ENCODE peak calls at places on chromosomes 13 and 19, in six cellular contexts. B, G, Z, H, I and X are unnamed samples.

GRCh38 chr19:28492616-28493015 is 720.3 kb downstream of the UQCRFS1 start:
- DNase-seq in B (no peak), G (no peak), Z (no peak), H (no peak), I (no peak), X (no peak)

GRCh38 chr19:29062486-29063435 is 150.2 kb downstream of the UQCRFS1 start:
- DNase-seq in G (no peak), Z (no peak), H (no peak), I (no peak), B (no peak), X (no peak)

GRCh38 chr19:48844472-48844871 is 8.2 kb upstream of the HSD17B14 start:
- DNase-seq in I (peak), B (peak), Z (no peak), G (peak), H (no peak), X (no peak)

GRCh38 chr13:30880756-30881155 is 25.3 kb upstream of the MEDAG start:
- DNase-seq in G (peak), H (no peak), B (no peak), I (no peak), Z (no peak), X (no peak)

GRCh38 chr13:28140433-28141125 is 2.2 kb downstream of the PAN3 start:
- DNase-seq in I (no peak), Z (no peak), B (no peak), H (no peak), G (no peak), X (no peak)

GRCh38 chr19:42121036-42121621 is 11.1 kb downstream of the POU2F2 start:
- DNase-seq in B (no peak), I (no peak), G (no peak), Z (no peak), H (no peak), X (no peak)

GRCh38 chr13:67416047-67416925 is 186.2 kb upstream of the PCDH9 start:
- DNase-seq in H (no peak), G (peak), B (peak), Z (peak), I (peak), X (no peak)

GRCh38 chr13:45812599-45813372 is 38.8 kb downstream of the SIAH3 start:
- DNase-seq in Z (no peak), I (no peak), G (no peak), B (no peak), H (no peak), X (no peak)

GRCh38 chr13:85538957-85539356 is 260.3 kb downstream of the SLITRK6 start:
- DNase-seq in H (no peak), G (no peak), I (no peak), Z (no peak), B (no peak), X (no peak)

GRCh38 chr13:46893221-46893620 is 3.6 kb downstream of the HTR2A start:
- DNase-seq in Z (no peak), B (no peak), G (no peak), I (no peak), H (no peak), X (no peak)

GRCh38 chr19:18735752-18736151 is 52.3 kb downstream of the CRTC1 start:
- DNase-seq in H (no peak), B (no peak), Z (no peak), I (no peak), G (no peak), X (no peak)

GRCh38 chr13:34391071-34391470 is 551.0 kb upstream of the NBEA start:
- DNase-seq in B (no peak), Z (no peak), I (no peak), H (no peak), G (no peak), X (no peak)

GRCh38 chr19:46678110-46678732 is 17.2 kb upstream of the DACT3 start:
- DNase-seq in H (no peak), Z (peak), I (peak), G (no peak), B (peak), X (no peak)

GRCh38 chr19:15584541-15585115 is 30.4 kb upstream of the CYP4F8 start:
- DNase-seq in G (peak), H (no peak), I (peak), B (peak), Z (peak), X (peak)

GRCh38 chr19:57068921-57069697 is 50.7 kb upstream of the USP29 start:
- DNase-seq in Z (peak), I (peak), G (peak), H (no peak), B (peak), X (no peak)

GRCh38 chr13:26011996-26012688 is 39.7 kb downstream of the SHISA2 start:
- DNase-seq in I (no peak), H (no peak), G (no peak), B (no peak), Z (peak), X (no peak)

GRCh38 chr13:48251616-48252081 is 18.6 kb downstream of the ITM2B start:
- DNase-seq in H (no peak), Z (no peak), I (no peak), G (no peak), B (no peak), X (no peak)

GRCh38 chr13:59408738-59409137 is 755.0 kb downstream of the DIAPH3 start:
- DNase-seq in B (no peak), G (no peak), Z (no peak), H (no peak), I (no peak), X (no peak)

GRCh38 chr13:41456768-41457588 is at the start of gene RGCC:
- DNase-seq in I (peak), H (no peak), B (peak), Z (peak), G (peak), X (peak)

GRCh38 chr13:76522083-76522755 is 364.0 kb downstream of the KCTD12 start:
- DNase-seq in Z (no peak), B (peak), H (no peak), G (no peak), I (peak), X (no peak)

GRCh38 chr19:17394891-17395415 is 957 bp upstream of the CCDC194 start:
- DNase-seq in G (no peak), I (peak), H (no peak), B (peak), Z (peak), X (peak)

GRCh38 chr13:114286808-114287207 is 5.4 kb downstream of the UPF3A start:
- DNase-seq in B (no peak), I (no peak), H (no peak), G (no peak), Z (no peak), X (no peak)

GRCh38 chr19:35157431-35157830 is 2.9 kb downstream of the FXYD5 start:
- DNase-seq in Z (no peak), I (no peak), H (no peak), B (no peak), G (no peak), X (no peak)

GRCh38 chr13:105894711-105895110 is 640.8 kb downstream of the EFNB2 start:
- DNase-seq in I (no peak), H (no peak), G (no peak), B (no peak), Z (no peak), X (no peak)

GRCh38 chr19:42216653-42217521 is 590 bp downstream of the DEDD2 start:
- DNase-seq in Z (peak), H (no peak), B (peak), I (peak), G (peak), X (no peak)

GRCh38 chr19:23273022-23273593 is 22.9 kb upstream of the ZNF724 start:
- DNase-seq in G (no peak), B (peak), I (no peak), Z (no peak), H (no peak), X (no peak)

GRCh38 chr19:46728693-46729339 is 11.9 kb upstream of the PRKD2 start:
- DNase-seq in G (peak), I (peak), B (peak), H (no peak), Z (peak), X (peak)

GRCh38 chr13:29676941-29677452 is 81.5 kb upstream of the SLC7A1 start:
- DNase-seq in B (no peak), H (no peak), I (no peak), Z (no peak), G (no peak), X (no peak)

GRCh38 chr13:33441015-33441414 is 155.5 kb upstream of the STARD13 start:
- DNase-seq in H (no peak), I (peak), Z (no peak), B (peak), G (peak), X (no peak)

GRCh38 chr19:33524024-33524664 is 2.6 kb upstream of the PEPD start:
- DNase-seq in Z (peak), G (no peak), B (no peak), H (no peak), I (no peak), X (no peak)

GRCh38 chr13:41502021-41502420 is 44.7 kb downstream of the RGCC start:
- DNase-seq in B (no peak), G (no peak), Z (no peak), H (no peak), I (no peak), X (no peak)

GRCh38 chr13:49055021-49055420 is 79.3 kb downstream of the FNDC3A start:
- DNase-seq in Z (no peak), H (no peak), B (no peak), I (no peak), G (no peak), X (no peak)

GRCh38 chr13:48158915-48159314 is 64.0 kb upstream of the MED4 start:
- DNase-seq in G (no peak), I (no peak), B (no peak), H (no peak), Z (no peak), X (peak)

GRCh38 chr19:5625641-5626040 is 2.8 kb downstream of the SAFB start:
- DNase-seq in G (no peak), H (no peak), I (no peak), B (no peak), Z (no peak), X (no peak)

GRCh38 chr19:5622465-5623396 is at the start of the genes SAFB and SAFB2:
- DNase-seq in I (peak), G (peak), Z (peak), B (peak), H (peak), X (peak)

GRCh38 chr19:5623397-5624153 is 692 bp downstream of the SAFB start:
- DNase-seq in B (peak), G (no peak), Z (no peak), I (peak), H (no peak), X (no peak)

GRCh38 chr19:5624154-5624663 is 1.3 kb downstream of the SAFB start:
- DNase-seq in I (peak), Z (peak), H (no peak), B (peak), G (no peak), X (no peak)

DNA sequence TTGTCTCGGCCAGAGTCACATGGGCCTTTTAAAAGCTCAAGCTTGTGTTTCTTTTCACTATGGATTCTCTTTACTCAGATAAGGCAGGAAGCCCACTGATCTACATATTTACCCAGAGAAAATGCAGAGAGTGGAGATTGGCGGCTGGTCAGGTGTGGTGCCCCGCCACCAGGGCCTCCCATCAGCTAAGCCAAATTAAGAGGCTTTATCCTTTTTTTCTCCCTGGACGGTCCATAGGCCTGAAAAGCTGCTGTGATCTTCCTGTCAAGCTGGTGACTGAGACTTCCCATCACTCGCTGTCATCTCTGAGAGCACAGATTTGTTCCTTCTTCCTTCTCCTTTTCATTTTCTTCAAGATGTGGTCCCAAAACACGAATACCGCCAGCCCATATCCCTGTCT is 1.9 kb downstream of the SAFB start:
- DNase-seq in H (no peak), I (no peak), Z (no peak), G (no peak), B (no peak), X (peak)
- TF ChIP-seq GABPA in H (no peak), I (no peak), Z (no peak), G (no peak), B (no peak), X (no peak)

DNA sequence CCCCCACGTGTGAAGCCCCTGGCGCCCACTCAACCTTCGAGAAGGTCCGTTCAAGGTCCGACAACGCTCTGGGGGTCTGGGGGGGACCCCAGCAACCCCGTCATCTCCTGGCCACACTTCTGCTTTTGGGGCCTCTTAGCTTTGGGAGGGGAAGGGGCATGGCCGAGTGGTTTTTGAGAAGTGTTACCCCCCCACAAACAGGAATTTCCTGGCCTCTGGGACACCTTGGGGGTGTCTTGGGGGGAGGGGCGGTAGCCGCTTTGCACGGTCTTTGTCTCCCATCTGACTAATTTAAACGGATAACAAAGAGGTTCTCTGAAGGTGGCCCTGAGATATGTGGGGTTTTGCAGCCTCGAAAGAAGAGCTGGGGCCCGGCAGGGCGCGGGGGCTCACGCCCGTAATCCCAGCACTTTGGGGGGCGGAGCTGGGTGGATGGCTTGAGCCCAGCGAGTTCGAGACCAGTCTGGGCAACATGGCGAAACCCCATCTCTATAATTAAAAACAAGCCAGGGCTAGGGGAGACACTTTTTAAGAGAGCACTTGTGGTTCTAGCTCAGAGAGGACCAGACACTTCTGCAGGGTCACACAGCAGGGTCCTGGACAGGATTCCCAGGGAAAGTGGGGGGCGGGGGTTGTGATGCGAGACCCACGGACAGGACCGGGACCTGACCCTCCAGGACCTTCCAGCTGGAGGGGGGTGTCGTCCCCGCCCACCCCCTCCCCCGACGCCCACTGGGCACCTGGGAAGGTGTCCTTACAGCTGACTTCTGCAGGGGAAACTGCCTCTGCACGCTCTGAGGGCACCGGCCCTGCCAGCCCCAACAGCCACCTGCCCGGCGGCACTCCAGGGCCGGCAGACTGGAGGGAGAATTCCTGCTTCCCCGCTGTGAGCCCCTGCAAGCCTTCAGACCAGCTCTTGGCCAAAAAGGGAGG is 878 bp downstream of the CNN2 start:
- DNase-seq in I (peak), Z (no peak), G (no peak), H (no peak), B (no peak), X (no peak)
- TF ChIP-seq POLR2AphosphoS5 in I (no peak), Z (no peak), G (no peak), H (no peak), B (no peak), X (no peak)

GRCh38 chr13:43074824-43075510 is 51.6 kb downstream of the DNAJC15 start:
- DNase-seq in G (no peak), I (no peak), H (no peak), Z (no peak), B (no peak), X (no peak)
- H3K4me3 ChIP-seq in G (no peak), I (no peak), H (peak), Z (no peak), B (no peak), X (no peak)

GRCh38 chr13:43291289-43292055 is 268.1 kb downstream of the DNAJC15 start:
- DNase-seq in G (no peak), B (no peak), Z (no peak), I (no peak), H (no peak), X (no peak)
- TF ChIP-seq GABPA in G (no peak), B (no peak), Z (no peak), I (no peak), H (no peak), X (no peak)

DNA sequence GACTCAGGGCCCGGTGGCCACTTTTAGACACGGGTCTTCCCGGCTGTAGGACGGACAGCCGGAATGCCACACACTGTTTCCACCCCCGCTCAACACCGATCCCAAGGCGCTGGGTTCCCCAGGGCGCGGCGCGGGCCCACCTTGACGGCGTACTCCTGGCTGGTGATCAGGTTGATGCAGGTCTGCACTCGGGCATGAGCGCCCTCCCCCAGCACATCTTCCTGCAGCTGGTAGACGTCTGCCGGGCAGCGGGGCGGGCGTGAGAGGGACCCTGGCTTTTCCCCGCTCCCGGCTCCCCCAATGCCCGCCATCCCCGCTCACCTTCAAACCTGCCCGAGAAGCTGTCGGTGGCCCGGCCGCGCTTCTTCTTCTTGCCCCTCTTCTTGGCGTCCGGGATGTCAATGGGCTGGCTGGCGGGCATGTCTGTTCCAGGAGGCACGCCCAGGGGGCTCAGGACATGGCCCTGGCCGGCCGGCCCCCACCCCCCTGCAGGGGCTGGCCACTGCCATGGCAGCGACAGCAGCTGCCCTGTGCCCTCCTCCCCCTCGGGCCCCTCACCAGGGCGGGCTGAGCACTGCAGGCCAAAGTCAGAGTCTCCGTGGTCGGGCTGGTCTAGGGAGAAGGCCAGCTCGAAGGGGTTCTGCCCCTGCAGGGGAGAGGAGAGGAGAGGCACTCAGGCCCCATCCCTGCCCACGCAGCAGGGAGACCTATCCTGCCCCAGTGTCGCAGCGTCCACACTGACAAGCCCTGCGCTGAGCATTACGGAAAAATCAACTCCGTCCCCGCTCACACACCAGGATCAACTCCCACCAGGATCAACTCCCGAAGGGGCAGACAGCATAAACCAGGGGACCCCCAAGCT is 4.8 kb downstream of the MKNK2 start:
- DNase-seq in G (no peak), B (no peak), I (no peak), Z (no peak), H (no peak), X (peak)
- TF ChIP-seq POLR2AphosphoS5 in G (no peak), B (no peak), I (peak), Z (peak), H (no peak), X (no peak)

DNA sequence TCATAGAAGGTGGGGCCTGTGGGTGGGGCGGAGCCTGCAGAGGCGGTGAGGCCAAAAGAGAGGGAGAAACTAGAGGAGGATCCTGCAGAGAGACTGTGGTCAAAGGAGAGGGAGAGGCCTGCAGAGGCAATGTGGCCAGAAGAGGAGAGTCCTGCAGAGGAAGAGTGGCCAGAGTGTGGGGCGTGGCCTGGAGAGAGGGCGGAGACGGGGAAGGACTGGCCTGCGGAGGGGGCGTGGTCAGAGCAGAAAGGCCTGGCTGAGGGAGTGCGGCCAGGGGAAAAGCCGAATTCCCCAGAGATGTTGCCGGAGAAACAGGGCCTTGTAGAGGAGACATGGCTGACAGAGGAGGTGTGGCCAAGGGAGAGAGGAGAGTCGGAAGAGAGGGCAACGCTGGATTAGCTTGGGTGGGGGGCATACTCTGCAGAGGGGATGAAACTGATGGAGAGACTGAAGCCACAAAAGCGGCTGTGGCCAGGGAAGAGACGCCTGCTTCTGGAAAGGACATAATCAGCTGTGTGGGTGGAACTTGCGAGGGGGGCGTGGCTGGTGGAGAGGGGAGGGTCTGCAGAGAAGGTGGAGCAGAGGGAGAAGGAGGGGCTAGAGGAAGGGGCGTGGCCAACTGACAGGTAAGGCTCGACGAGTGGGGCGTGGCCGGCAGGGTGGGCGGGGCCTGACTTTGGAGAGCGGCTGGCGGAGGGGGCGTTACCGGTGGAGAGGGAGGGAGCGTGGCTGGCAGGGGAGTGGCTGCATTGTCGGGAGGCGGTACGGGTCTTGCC is 2.5 kb downstream of the PRR36 start:
- DNase-seq in H (peak), Z (peak), I (peak), G (peak), B (peak), X (peak)
- H3K4me3 ChIP-seq in H (no peak), Z (peak), I (peak), G (peak), B (peak), X (peak)